ENCODE peak calls at places on chromosome 1, in five cellular contexts. W, O, P, B and A are unnamed samples.

GRCh38 chr1:84583648-84584047 is 9.4 kb upstream of the CTBS start:
- DNase-seq in W (no peak), O (no peak), P (no peak), B (no peak), A (no peak)

GRCh38 chr1:199685369-199685768 is 342.1 kb upstream of the NR5A2 start:
- DNase-seq in W (no peak), O (no peak), P (no peak), B (no peak), A (peak; percentile 28)

GRCh38 chr1:6827081-6827480 is 41.8 kb downstream of the CAMTA1 start:
- DNase-seq in W (no peak), O (no peak), P (peak; percentile 36), B (no peak), A (no peak)

GRCh38 chr1:67540733-67541125 is 110.5 kb upstream of the SERBP1 start:
- DNase-seq in W (no peak), O (no peak), P (no peak), B (no peak), A (no peak)

GRCh38 chr1:206143537-206144155 is 26.5 kb upstream of the AVPR1B start:
- DNase-seq in W (no peak), O (no peak), P (peak; percentile 69), B (no peak), A (no peak)

GRCh38 chr1:55831759-55832158 is 616.6 kb upstream of the USP24 start:
- DNase-seq in W (no peak), O (no peak), P (no peak), B (no peak), A (no peak)

GRCh38 chr1:158112994-158113758 is 67.5 kb upstream of the CD1D start:
- DNase-seq in W (peak; percentile 27), O (no peak), P (no peak), B (no peak), A (no peak)

GRCh38 chr1:48471603-48472576 is at the start of gene SPATA6:
- DNase-seq in W (peak; percentile 98), O (peak; percentile 86), P (peak; percentile 94), B (peak; percentile 86), A (peak; percentile 64)

GRCh38 chr1:240139511-240139910 is 47.8 kb downstream of the FMN2 start:
- DNase-seq in W (no peak), O (no peak), P (no peak), B (no peak), A (no peak)

GRCh38 chr1:17210176-17210575 is 5.2 kb downstream of the PADI1 start:
- DNase-seq in W (no peak), O (no peak), P (no peak), B (no peak), A (no peak)

GRCh38 chr1:160400284-160400645 is at the start of gene VANGL2:
- DNase-seq in W (peak; percentile 86), O (no peak), P (peak; percentile 74), B (peak; percentile 11), A (no peak)

GRCh38 chr1:151815716-151816327 is 10.6 kb upstream of the LINGO4 start:
- DNase-seq in W (no peak), O (no peak), P (no peak), B (no peak), A (no peak)

GRCh38 chr1:228089520-228090380 is 7.2 kb downstream of the ARF1 start:
- DNase-seq in W (no peak), O (no peak), P (no peak), B (no peak), A (no peak)

GRCh38 chr1:81887421-81887820 is 86.7 kb downstream of the ADGRL2 start:
- DNase-seq in W (no peak), O (no peak), P (no peak), B (no peak), A (no peak)

GRCh38 chr1:62237361-62237760 is 42.7 kb downstream of the L1TD1 start:
- DNase-seq in W (no peak), O (no peak), P (peak; percentile 22), B (no peak), A (no peak)

GRCh38 chr1:43432907-43433306 is 20.8 kb downstream of the HYI start:
- DNase-seq in W (no peak), O (no peak), P (no peak), B (no peak), A (no peak)

GRCh38 chr1:205532026-205532891 is 27.8 kb downstream of the CDK18 start:
- DNase-seq in W (no peak), O (no peak), P (no peak), B (no peak), A (no peak)